ENCODE peak calls at places on chromosome 17, in nine cellular contexts. R is HCEC 1CT; O is NCI-H510A; G is NCI-H1930; E is ACHN; S is naive thymus-derived CD8-positive, alpha-beta T cell; N is astrocyte of the spinal cord; Q is EL; C is activated CD8-positive, alpha-beta memory T cell treated with anti-CD3 and anti-CD28 coated beads for 1 hour. L is an unnamed sample.
A peak's percentile ranks its signal among the peaks of the same experiment; 100 is the strongest.

GRCh38 chr17:40410082-40410481 is 7.6 kb downstream of the TOP2A start:
- DNase-seq in R (no peak), O (no peak), G (no peak), E (no peak), S (no peak), N (no peak), Q (no peak), C (no peak), L (no peak)

GRCh38 chr17:2593846-2594656 is 597 bp downstream of the PAFAH1B1 start:
- DNase-seq in R (peak; percentile 66), O (peak; percentile 71), G (peak; percentile 74), E (peak; percentile 84), S (peak; percentile 75), N (peak; percentile 79), Q (peak; percentile 80), C (peak; percentile 73), L (peak; percentile 45)

GRCh38 chr17:77385750-77386501 is 245.2 kb downstream of the SEC14L1 start:
- DNase-seq in R (no peak), O (no peak), G (no peak), E (no peak), S (no peak), N (no peak), Q (peak; percentile 38), C (no peak), L (no peak)

GRCh38 chr17:80644588-80644987 is 100.0 kb downstream of the RPTOR start:
- DNase-seq in R (no peak), O (no peak), G (no peak), E (no peak), S (no peak), N (no peak), Q (peak; percentile 72), C (no peak), L (no peak)

GRCh38 chr17:45994228-45994627 is 4.8 kb upstream of the STH start:
- DNase-seq in R (no peak), O (no peak), G (no peak), E (no peak), S (no peak), N (no peak), Q (no peak), C (no peak), L (no peak)

GRCh38 chr17:19242926-19243325 is 5.8 kb downstream of the EPN2 start:
- DNase-seq in R (no peak), O (no peak), G (no peak), E (no peak), S (no peak), N (no peak), Q (no peak), C (no peak), L (no peak)

GRCh38 chr17:66567234-66568170 is 265.1 kb downstream of the PRKCA start:
- DNase-seq in R (peak; percentile 75), O (no peak), G (peak; percentile 33), E (peak; percentile 73), S (peak; percentile 78), N (peak; percentile 86), Q (peak; percentile 93), C (peak; percentile 75), L (no peak)

GRCh38 chr17:72878975-72879660 is 213.4 kb downstream of the SLC39A11 start:
- DNase-seq in R (no peak), O (no peak), G (no peak), E (no peak), S (no peak), N (no peak), Q (no peak), C (no peak), L (no peak)

GRCh38 chr17:40244255-40244654 is 25.2 kb downstream of the WIPF2 start:
- DNase-seq in R (no peak), O (no peak), G (no peak), E (no peak), S (no peak), N (no peak), Q (no peak), C (no peak), L (no peak)

L was measured in NCI-H2227 treated with DMSO at 0.1 percent for 48 hours.